ENCODE peak calls at places on chromosomes 12 and 14, in four cellular contexts. G, Y, Z and Q are unnamed samples.
A peak's percentile ranks its signal among the peaks of the same experiment; 100 is the strongest.

GRCh38 chr12:46253544-46254162 is 15.2 kb downstream of the SLC38A1 start:
- DNase-seq in G (no peak), Y (no peak), Z (no peak), Q (no peak)

GRCh38 chr12:104975621-104976343 is 10.3 kb upstream of the NOPCHAP1 start:
- DNase-seq in G (no peak), Y (peak; percentile 48), Z (no peak), Q (no peak)

GRCh38 chr14:102659797-102660196 is 67.3 kb downstream of the RCOR1 start:
- DNase-seq in G (no peak), Y (peak; percentile 75), Z (no peak), Q (no peak)

GRCh38 chr12:26125451-26126339 is 858 bp upstream of the BHLHE41 start:
- DNase-seq in G (no peak), Y (peak; percentile 73), Z (peak; percentile 76), Q (no peak)

GRCh38 chr14:69376439-69376838 is 21.7 kb downstream of the ERH start:
- DNase-seq in G (no peak), Y (peak; percentile 77), Z (no peak), Q (no peak)

GRCh38 chr12:3615862-3616261 is 124.9 kb downstream of the PRMT8 start:
- DNase-seq in G (no peak), Y (no peak), Z (no peak), Q (no peak)

GRCh38 chr12:65470261-65470660 is 191.8 kb downstream of the MSRB3 start:
- DNase-seq in G (no peak), Y (no peak), Z (no peak), Q (no peak)

GRCh38 chr14:96095581-96096476 is 56.7 kb downstream of the C14orf132 start:
- DNase-seq in G (no peak), Y (peak; percentile 92), Z (no peak), Q (no peak)

GRCh38 chr14:100619382-100620305 is 32.4 kb upstream of the BEGAIN start:
- DNase-seq in G (no peak), Y (no peak), Z (no peak), Q (no peak)

GRCh38 chr14:33765251-33765650 is 185.6 kb downstream of the EGLN3 start:
- DNase-seq in G (no peak), Y (no peak), Z (peak; percentile 70), Q (no peak)

GRCh38 chr14:103503296-103503695 is 19.3 kb downstream of the CKB start:
- DNase-seq in G (no peak), Y (no peak), Z (no peak), Q (no peak)

GRCh38 chr12:70645494-70646317 is 8.5 kb upstream of the PTPRB start:
- DNase-seq in G (peak; percentile 84), Y (peak; percentile 85), Z (no peak), Q (no peak)

GRCh38 chr12:54523637-54524036 is 25.8 kb upstream of the PDE1B start:
- DNase-seq in G (no peak), Y (no peak), Z (no peak), Q (no peak)

GRCh38 chr12:54525383-54525782 is 24.0 kb upstream of the PDE1B start:
- DNase-seq in G (no peak), Y (no peak), Z (no peak), Q (no peak)

GRCh38 chr12:54521291-54522062 is 23.9 kb downstream of the NCKAP1L start:
- DNase-seq in G (no peak), Y (no peak), Z (no peak), Q (no peak)

GRCh38 chr12:54526800-54527630 is 22.4 kb upstream of the PDE1B start:
- DNase-seq in G (peak; percentile 76), Y (peak; percentile 5), Z (peak; percentile 93), Q (no peak)

GRCh38 chr12:54522213-54522612 is 24.7 kb downstream of the NCKAP1L start:
- DNase-seq in G (no peak), Y (no peak), Z (no peak), Q (no peak)
- TF ChIP-seq CHD1 in G (no peak), Y (no peak), Z (no peak), Q (no peak)

GRCh38 chr12:116207274-116207673 is 70.2 kb downstream of the MED13L start:
- DNase-seq in G (no peak), Y (no peak), Z (no peak), Q (no peak)
- TF ChIP-seq CHD1 in G (no peak), Y (no peak), Z (no peak), Q (no peak)

GRCh38 chr12:93135286-93136239 is 206.5 kb upstream of the EEA1 start:
- DNase-seq in G (no peak), Y (peak; percentile 57), Z (no peak), Q (no peak)
- TF ChIP-seq CHD1 in G (no peak), Y (no peak), Z (no peak), Q (no peak)

GRCh38 chr12:58639323-58639934 is 280.9 kb downstream of the LRIG3 start:
- DNase-seq in G (no peak), Y (peak; percentile 71), Z (no peak), Q (no peak)
- TF ChIP-seq CHD1 in G (no peak), Y (no peak), Z (no peak), Q (no peak)